ENCODE peak calls at places on chromosomes 16 and 17, in eight cellular contexts. Z, W, U, F, R, D, V and C are unnamed samples.

GRCh38 chr16:81319221-81319912 is 4.6 kb downstream of the GAN start:
- DNase-seq in F (no peak), U (no peak), Z (peak), W (no peak), D (no peak), V (no peak), R (no peak), C (no peak)

GRCh38 chr17:65978881-65979280 is 213.1 kb downstream of the CEP112 start:
- DNase-seq in V (no peak), F (no peak), W (no peak), D (no peak), U (no peak), R (peak), Z (peak), C (no peak)

GRCh38 chr17:41301916-41302901 is at the start of gene KRTAP29-1:
- DNase-seq in D (no peak), V (no peak), F (no peak), Z (no peak), U (no peak), W (no peak), R (no peak), C (no peak)

GRCh38 chr17:16942141-16943031 is 29.5 kb downstream of the TNFRSF13B start:
- DNase-seq in W (no peak), U (peak), F (no peak), D (no peak), V (no peak), Z (peak), R (no peak), C (no peak)

GRCh38 chr17:77869665-77870132 is 88.8 kb upstream of the TNRC6C start:
- DNase-seq in R (no peak), F (peak), D (peak), W (no peak), V (no peak), Z (no peak), U (no peak), C (peak)

GRCh38 chr17:39955726-39956225 is 7.0 kb upstream of the GSDMA start:
- DNase-seq in F (no peak), W (no peak), V (no peak), D (no peak), U (no peak), Z (no peak), R (no peak), C (no peak)

GRCh38 chr17:58911741-58912343 is 156.2 kb downstream of the PPM1E start:
- DNase-seq in Z (no peak), D (no peak), W (no peak), F (no peak), V (no peak), R (no peak), U (no peak), C (no peak)

GRCh38 chr16:64475627-64476351 is 646.1 kb downstream of the CDH11 start:
- DNase-seq in Z (no peak), U (no peak), D (no peak), F (no peak), W (no peak), V (no peak), R (no peak), C (no peak)

GRCh38 chr17:76492250-76492988 is 8.8 kb downstream of the RHBDF2 start:
- DNase-seq in F (peak), D (peak), Z (no peak), U (no peak), V (no peak), R (no peak), W (no peak), C (peak)

GRCh38 chr16:23836078-23836403 is 258 bp downstream of the PRKCB start:
- DNase-seq in F (no peak), Z (no peak), D (no peak), W (no peak), R (no peak), V (no peak), U (no peak), C (no peak)

GRCh38 chr17:78117027-78117981 is 11.3 kb downstream of the TMC6 start:
- DNase-seq in U (no peak), F (peak), V (no peak), W (no peak), D (no peak), R (no peak), Z (no peak), C (no peak)

GRCh38 chr16:53034306-53034705 is 18.4 kb downstream of the CHD9NB start:
- DNase-seq in Z (no peak), F (no peak), W (no peak), R (no peak), D (no peak), U (no peak), V (no peak), C (no peak)

GRCh38 chr16:84603115-84603816 is 14.6 kb downstream of the COTL1 start:
- DNase-seq in V (no peak), R (peak), D (no peak), F (no peak), U (peak), Z (peak), W (peak), C (peak)

GRCh38 chr16:2428051-2428786 is 1.0 kb upstream of the CCNF start:
- DNase-seq in V (peak), R (no peak), D (no peak), W (peak), U (no peak), Z (no peak), F (no peak), C (no peak)

GRCh38 chr16:27285676-27286196 is 17.2 kb upstream of the NSMCE1 start:
- DNase-seq in Z (no peak), F (no peak), V (no peak), R (no peak), D (no peak), W (no peak), U (no peak), C (no peak)

GRCh38 chr16:78259883-78260282 is 160.4 kb downstream of the WWOX start:
- DNase-seq in F (no peak), V (no peak), Z (no peak), D (no peak), R (no peak), W (no peak), U (no peak), C (no peak)

GRCh38 chr16:69105501-69106361 is at the start of gene HAS3:
- DNase-seq in U (no peak), W (no peak), Z (no peak), D (no peak), R (no peak), V (peak), F (peak), C (peak)

GRCh38 chr16:66486199-66486772 is 59.2 kb downstream of the BEAN1 start:
- DNase-seq in W (peak), V (no peak), D (no peak), Z (no peak), R (no peak), F (no peak), U (no peak), C (no peak)

GRCh38 chr17:14590458-14591250 is 289.8 kb downstream of the HS3ST3B1 start:
- DNase-seq in F (no peak), V (no peak), W (no peak), R (no peak), D (no peak), U (no peak), Z (no peak), C (no peak)

GRCh38 chr16:88306860-88307545 is 75.8 kb upstream of the ZNF469 start:
- DNase-seq in D (no peak), F (no peak), U (no peak), W (no peak), V (no peak), R (peak), Z (peak), C (no peak)

GRCh38 chr17:71902931-71903506 is 217.8 kb upstream of the SOX9 start:
- DNase-seq in U (no peak), D (no peak), V (no peak), F (no peak), R (no peak), Z (no peak), W (no peak), C (no peak)

GRCh38 chr16:56382901-56383355 is 42.4 kb downstream of the AMFR start:
- DNase-seq in W (no peak), U (no peak), R (no peak), D (no peak), V (no peak), Z (peak), F (no peak), C (no peak)

GRCh38 chr17:67995568-67996191 is 589 bp downstream of the C17orf58 start:
- DNase-seq in V (peak), D (no peak), W (peak), U (no peak), R (no peak), Z (no peak), F (no peak), C (peak)

GRCh38 chr16:58176608-58177346 is 21.1 kb downstream of the CSNK2A2 start:
- DNase-seq in U (no peak), W (no peak), V (no peak), F (no peak), R (no peak), Z (no peak), D (no peak), C (no peak)

GRCh38 chr17:43467981-43468541 is 15.7 kb upstream of the DHX8 start:
- DNase-seq in Z (no peak), D (no peak), F (no peak), V (no peak), R (peak), W (peak), U (peak), C (no peak)

GRCh38 chr17:49260011-49260921 is 29.7 kb upstream of the PHOSPHO1 start:
- DNase-seq in Z (peak), U (no peak), R (peak), V (peak), W (peak), D (no peak), F (peak), C (peak)

GRCh38 chr17:67528751-67529436 is 151.8 kb downstream of the PITPNC1 start:
- DNase-seq in V (peak), D (no peak), F (no peak), Z (peak), R (peak), W (peak), U (peak), C (no peak)

GRCh38 chr17:66829386-66829864 is 5.5 kb upstream of the CACNG5 start:
- DNase-seq in F (no peak), U (no peak), Z (peak), V (peak), R (peak), D (no peak), W (peak), C (no peak)

GRCh38 chr17:56593073-56593740 is at the start of gene NOG:
- DNase-seq in D (no peak), V (peak), R (no peak), U (no peak), Z (no peak), W (peak), F (no peak), C (peak)

GRCh38 chr16:12133738-12134137 is 157.2 kb downstream of the SNX29 start:
- DNase-seq in W (no peak), D (no peak), F (no peak), Z (no peak), U (no peak), V (no peak), R (no peak), C (no peak)

GRCh38 chr17:38674013-38674748 is 576 bp downstream of the EPOP start:
- DNase-seq in V (no peak), Z (no peak), F (peak), D (no peak), U (no peak), W (peak), R (no peak), C (peak)

GRCh38 chr16:23949630-23950290 is 114.0 kb downstream of the PRKCB start:
- DNase-seq in Z (no peak), W (no peak), D (peak), F (peak), V (no peak), U (no peak), R (no peak), C (peak)

GRCh38 chr16:79599837-79600635 is 501 bp downstream of the MAF start:
- DNase-seq in Z (no peak), R (no peak), U (no peak), D (no peak), V (peak), W (peak), F (peak), C (peak)

GRCh38 chr16:81405702-81406113 is 38.9 kb upstream of the CMIP start:
- DNase-seq in U (no peak), F (no peak), Z (peak), V (no peak), R (no peak), D (no peak), W (no peak), C (no peak)

GRCh38 chr17:62927083-62927482 is 39.0 kb upstream of the TANC2 start:
- DNase-seq in F (no peak), V (no peak), Z (no peak), U (no peak), W (no peak), R (no peak), D (no peak), C (no peak)

GRCh38 chr17:41510251-41511065 is 5.0 kb upstream of the KRT13 start:
- DNase-seq in V (no peak), D (no peak), Z (no peak), U (no peak), R (no peak), F (no peak), W (no peak), C (no peak)

GRCh38 chr16:53191413-53191812 is 136.6 kb downstream of the CHD9 start:
- DNase-seq in V (no peak), U (no peak), W (no peak), F (no peak), R (no peak), Z (no peak), D (no peak), C (no peak)

GRCh38 chr17:81794509-81794908 is 9.4 kb upstream of the GCGR start:
- DNase-seq in R (no peak), V (no peak), D (no peak), Z (no peak), F (no peak), U (no peak), W (no peak), C (no peak)

GRCh38 chr16:88759245-88759975 is 25.6 kb downstream of the PIEZO1 start:
- DNase-seq in D (no peak), Z (no peak), W (peak), R (no peak), V (no peak), U (no peak), F (no peak), C (no peak)

GRCh38 chr16:15888072-15888976 is at the start of gene CEP20:
- DNase-seq in W (peak), Z (peak), V (peak), D (peak), R (peak), U (peak), F (peak), C (peak)
- TF ChIP-seq CTCF in W (peak), Z (peak), V (no peak), D (no peak), R (no peak), U (peak), F (no peak), C (no peak)

GRCh38 chr17:80539022-80539421 is 5.6 kb upstream of the RPTOR start:
- DNase-seq in Z (no peak), D (no peak), W (no peak), V (no peak), R (no peak), F (no peak), U (no peak), C (no peak)
- TF ChIP-seq CTCF in Z (no peak), D (no peak), W (no peak), V (no peak), R (no peak), F (no peak), U (no peak), C (no peak)

DNA sequence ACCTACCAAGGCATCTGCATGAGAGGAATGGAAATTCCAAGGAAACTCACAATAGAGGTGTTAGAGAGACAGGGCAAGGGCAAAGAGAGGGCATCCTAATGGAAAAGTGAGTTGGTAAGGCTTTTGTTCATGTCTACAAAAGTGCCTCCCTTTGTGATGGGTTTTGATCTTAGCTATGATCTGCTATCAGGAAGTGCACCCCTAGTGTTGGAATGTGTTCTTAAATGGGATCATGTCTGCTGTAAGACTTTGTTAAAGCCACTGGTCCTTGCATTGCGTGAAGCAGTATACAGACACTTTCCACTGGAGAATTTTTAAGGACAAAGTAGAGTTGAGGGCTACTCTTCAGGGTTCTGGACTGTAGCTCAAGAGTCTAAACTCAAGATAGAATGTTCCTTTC is 92.0 kb downstream of the MAP2K6 start:
- DNase-seq in R (no peak), Z (no peak), W (no peak), F (no peak), D (no peak), U (no peak), V (no peak), C (no peak)
- TF ChIP-seq CTCF in R (peak), Z (peak), W (no peak), F (peak), D (peak), U (peak), V (peak), C (no peak)

GRCh38 chr17:55420776-55421178 is 858 bp downstream of the MMD start:
- DNase-seq in D (no peak), Z (no peak), W (peak), V (peak), R (no peak), F (peak), U (peak), C (peak)
- TF ChIP-seq CTCF in D (no peak), Z (no peak), W (no peak), V (no peak), R (no peak), F (no peak), U (no peak), C (no peak)